ENCODE peak calls at places on chromosomes 7 and 10, in nine cellular contexts. H is endothelial cell of umbilical vein, J is hepatocyte, F is BE2C, M is HL-60, W is RWPE1, X is heart right ventricle, T is activated B cell treated with CpG ODN at 0.5 μM for 24 hours, R is endodermal cell. V is an unnamed sample.

GRCh38 chr10:35789996-35790395 is 147.9 kb upstream of the FZD8 start:
- DNase-seq in H (no peak), J (no peak), F (no peak), M (no peak), W (peak), X (no peak), T (no peak), R (no peak), V (no peak)

GRCh38 chr10:30115391-30116253 is 56.2 kb upstream of the JCAD start:
- DNase-seq in H (peak), J (no peak), F (no peak), M (no peak), W (no peak), X (no peak), T (no peak), R (no peak), V (no peak)

GRCh38 chr7:106282852-106283251 is 1.9 kb downstream of the NAMPT start:
- DNase-seq in H (no peak), J (no peak), F (no peak), M (no peak), W (no peak), X (no peak), T (no peak), R (no peak), V (no peak)

GRCh38 chr10:17675638-17676037 is 31.7 kb downstream of the STAM start:
- DNase-seq in H (no peak), J (no peak), F (no peak), M (no peak), W (peak), X (no peak), T (no peak), R (no peak), V (no peak)

GRCh38 chr7:5222861-5223411 is 32.9 kb downstream of the WIPI2 start:
- DNase-seq in H (no peak), J (peak), F (no peak), M (no peak), W (no peak), X (no peak), T (no peak), R (no peak), V (no peak)

GRCh38 chr10:84348860-84349259 is 20.5 kb downstream of the CCSER2 start:
- DNase-seq in H (peak), J (no peak), F (no peak), M (no peak), W (no peak), X (no peak), T (no peak), R (no peak), V (no peak)

GRCh38 chr7:40551685-40552576 is 417.1 kb downstream of the SUGCT start:
- DNase-seq in H (peak), J (peak), F (peak), M (peak), W (no peak), X (no peak), T (no peak), R (no peak), V (peak)

GRCh38 chr10:4941540-4942330 is 21.5 kb upstream of the AKR1C1 start:
- DNase-seq in H (peak), J (peak), F (no peak), M (no peak), W (no peak), X (no peak), T (no peak), R (no peak), V (no peak)

GRCh38 chr7:83850037-83850619 is 201.2 kb upstream of the SEMA3E start:
- DNase-seq in H (no peak), J (no peak), F (no peak), M (no peak), W (no peak), X (no peak), T (no peak), R (peak), V (no peak)

GRCh38 chr7:37342170-37342569 is 106.5 kb downstream of the ELMO1 start:
- DNase-seq in H (no peak), J (no peak), F (no peak), M (peak), W (no peak), X (no peak), T (no peak), R (no peak), V (no peak)

GRCh38 chr10:120744040-120744439 is 107.1 kb upstream of the WDR11 start:
- DNase-seq in H (no peak), J (no peak), F (no peak), M (no peak), W (no peak), X (no peak), T (no peak), R (no peak), V (no peak)

GRCh38 chr10:100518761-100519241 is 860 bp downstream of the SEC31B start:
- DNase-seq in H (peak), J (peak), F (peak), M (peak), W (peak), X (peak), T (no peak), R (peak), V (no peak)

GRCh38 chr7:141698247-141699015 is 3.5 kb downstream of the DENND11 start:
- DNase-seq in H (no peak), J (no peak), F (no peak), M (peak), W (no peak), X (no peak), T (no peak), R (no peak), V (no peak)

GRCh38 chr10:23100331-23101030 is 5.1 kb downstream of the MSRB2 start:
- DNase-seq in H (no peak), J (no peak), F (no peak), M (no peak), W (no peak), X (no peak), T (no peak), R (no peak), V (no peak)

GRCh38 chr7:33841658-33842057 is 63.7 kb upstream of the BMPER start:
- DNase-seq in H (peak), J (no peak), F (no peak), M (no peak), W (peak), X (no peak), T (no peak), R (no peak), V (no peak)

GRCh38 chr7:52100-52499 is 140.3 kb upstream of the FAM20C start:
- DNase-seq in H (no peak), J (no peak), F (no peak), M (no peak), W (no peak), X (no peak), T (no peak), R (peak), V (no peak)

GRCh38 chr10:21292763-21293517 is 232.5 kb downstream of the SKIDA1 start:
- DNase-seq in H (peak), J (peak), F (peak), M (no peak), W (peak), X (peak), T (no peak), R (peak), V (no peak)

GRCh38 chr10:8102708-8103401 is 48.4 kb downstream of the GATA3 start:
- DNase-seq in H (no peak), J (peak), F (no peak), M (no peak), W (no peak), X (no peak), T (no peak), R (peak), V (no peak)

GRCh38 chr7:82183633-82184032 is 259.9 kb downstream of the CACNA2D1 start:
- DNase-seq in H (no peak), J (no peak), F (no peak), M (peak), W (peak), X (no peak), T (no peak), R (no peak), V (no peak)

GRCh38 chr7:98998821-98999725 is 120.7 kb downstream of the TRRAP start:
- DNase-seq in H (no peak), J (no peak), F (no peak), M (no peak), W (no peak), X (no peak), T (no peak), R (peak), V (no peak)

GRCh38 chr10:60572511-60573194 is 183.0 kb upstream of the ANK3 start:
- DNase-seq in H (peak), J (peak), F (peak), M (no peak), W (peak), X (peak), T (no peak), R (peak), V (no peak)

GRCh38 chr10:121194696-121195523 is 343.7 kb downstream of the WDR11 start:
- DNase-seq in H (no peak), J (no peak), F (no peak), M (no peak), W (no peak), X (no peak), T (no peak), R (no peak), V (no peak)

GRCh38 chr10:3045471-3046209 is 21.7 kb upstream of the PFKP start:
- DNase-seq in H (peak), J (peak), F (no peak), M (no peak), W (peak), X (peak), T (no peak), R (peak), V (no peak)
- TF ChIP-seq CTCF in H (peak), J (no peak), F (no peak), M (no peak), W (no peak), X (no peak), T (no peak), R (peak), V (no peak)

DNA sequence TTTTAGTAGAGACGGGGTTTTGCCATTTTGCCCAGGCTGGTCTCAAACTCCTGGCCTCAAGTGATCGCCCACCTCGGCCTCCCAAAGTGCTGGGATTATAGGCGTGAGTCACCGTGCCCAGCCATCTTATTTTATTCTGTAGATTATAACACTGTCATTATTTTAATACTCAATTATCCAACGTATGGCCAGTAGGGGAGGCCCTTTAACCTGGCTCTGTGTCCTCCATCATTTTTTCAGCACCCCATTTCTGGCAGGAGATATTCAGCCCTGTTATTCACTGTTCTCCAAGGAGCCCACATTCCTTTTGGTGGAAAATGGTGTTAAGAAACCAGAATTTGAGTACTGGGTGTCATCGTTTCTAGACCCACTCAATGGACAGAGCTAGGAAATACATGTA is 31.5 kb downstream of the PDSS1 start:
- DNase-seq in H (no peak), J (no peak), F (no peak), M (no peak), W (no peak), X (no peak), T (no peak), R (no peak), V (no peak)
- TF ChIP-seq CTCF in H (no peak), J (no peak), F (no peak), M (no peak), W (no peak), X (no peak), T (no peak), R (peak), V (no peak)

GRCh38 chr10:67668448-67668847 is 27.5 kb downstream of the CTNNA3 start:
- DNase-seq in H (peak), J (no peak), F (no peak), M (no peak), W (no peak), X (no peak), T (no peak), R (no peak), V (no peak)

GRCh38 chr10:67663449-67664087 is 32.4 kb downstream of the CTNNA3 start:
- DNase-seq in H (no peak), J (no peak), F (no peak), M (no peak), W (no peak), X (no peak), T (no peak), R (peak), V (no peak)

GRCh38 chr10:67665491-67665890 is 30.5 kb downstream of the CTNNA3 start:
- DNase-seq in H (no peak), J (peak), F (peak), M (no peak), W (no peak), X (peak), T (no peak), R (peak), V (no peak)

GRCh38 chr10:67664936-67665335 is 31.1 kb downstream of the CTNNA3 start:
- DNase-seq in H (no peak), J (no peak), F (no peak), M (no peak), W (no peak), X (no peak), T (no peak), R (no peak), V (no peak)

DNA sequence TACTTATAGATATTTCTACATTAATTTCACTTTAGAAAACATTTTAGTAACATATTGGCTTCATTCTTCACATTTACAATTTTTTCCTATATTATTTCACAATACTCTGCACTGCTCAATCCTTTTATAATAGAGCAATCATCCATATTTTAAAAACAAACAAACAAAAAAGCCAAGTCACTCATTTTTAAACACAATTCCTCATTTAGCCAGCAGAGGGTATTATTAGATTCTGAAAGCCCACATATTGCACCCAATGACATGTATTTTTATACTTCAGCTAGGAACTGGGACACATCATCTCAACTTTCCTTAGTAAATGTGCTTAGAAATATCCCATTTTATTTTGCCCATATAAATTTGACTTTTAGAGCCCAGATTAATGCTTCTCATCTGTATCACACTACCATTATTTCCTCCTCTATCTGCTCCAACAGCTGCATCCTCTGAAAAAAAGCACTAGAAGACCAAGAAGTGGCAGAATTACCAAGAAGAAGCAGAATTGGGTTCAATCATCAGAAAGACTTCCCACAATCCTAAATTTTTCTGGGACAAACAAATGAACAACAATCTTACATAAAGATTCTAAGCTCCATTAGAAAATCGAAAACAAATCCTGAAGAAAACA is 29.5 kb downstream of the CTNNA3 start:
- DNase-seq in H (peak), J (peak), F (no peak), M (no peak), W (peak), X (no peak), T (no peak), R (no peak), V (no peak)
- TF ChIP-seq CTCF in H (peak), J (peak), F (peak), M (peak), W (peak), X (peak), T (no peak), R (peak), V (peak)

DNA sequence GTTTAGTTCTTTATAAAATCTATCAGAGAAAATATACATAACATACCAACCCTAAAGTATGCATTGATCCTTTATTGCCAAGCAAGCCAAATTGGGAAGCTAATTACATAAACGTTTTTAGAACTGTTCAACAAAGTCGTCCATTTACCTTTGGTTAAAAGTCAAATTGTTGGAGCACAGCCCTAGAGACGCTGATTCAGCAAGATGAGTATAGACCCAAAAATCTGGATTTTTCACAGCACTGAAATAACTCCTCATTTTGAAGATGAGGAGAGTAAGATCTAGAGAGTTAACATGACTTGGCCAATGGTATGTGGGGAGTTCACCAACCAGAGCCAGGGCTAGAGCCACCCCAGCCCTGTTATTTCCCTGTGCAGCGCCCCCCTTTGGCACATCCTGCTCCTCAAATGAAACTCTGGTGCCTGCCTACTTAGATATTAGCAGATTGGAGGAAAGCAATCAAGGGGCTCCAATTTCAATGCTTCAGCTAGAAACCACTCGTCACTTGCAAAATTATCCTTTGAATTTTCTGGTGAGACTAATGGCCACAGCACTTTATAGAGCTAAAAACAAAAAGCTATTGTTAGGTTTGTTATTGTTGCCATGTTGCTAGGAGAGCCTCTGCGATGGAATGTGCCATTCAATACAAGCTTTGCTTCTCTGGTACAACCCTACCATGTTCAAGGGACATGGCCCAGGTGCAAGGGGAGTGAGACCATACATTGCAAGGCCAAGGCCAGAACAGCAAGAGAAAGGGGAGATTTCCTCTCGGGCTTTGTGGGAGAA is 132.6 kb upstream of the ZEB1 start:
- DNase-seq in H (peak), J (no peak), F (no peak), M (no peak), W (no peak), X (no peak), T (no peak), R (peak), V (no peak)
- TF ChIP-seq CTCF in H (peak), J (no peak), F (peak), M (no peak), W (no peak), X (peak), T (no peak), R (peak), V (peak)

GRCh38 chr7:121604627-121605296 is 208.7 kb upstream of the FAM3C start:
- DNase-seq in H (no peak), J (no peak), F (no peak), M (no peak), W (peak), X (no peak), T (no peak), R (peak), V (no peak)

GRCh38 chr7:121608785-121609184 is 212.7 kb upstream of the FAM3C start:
- DNase-seq in H (no peak), J (no peak), F (no peak), M (no peak), W (no peak), X (no peak), T (no peak), R (no peak), V (no peak)

GRCh38 chr7:121603886-121604285 is 207.8 kb upstream of the FAM3C start:
- DNase-seq in H (no peak), J (no peak), F (no peak), M (no peak), W (no peak), X (no peak), T (no peak), R (no peak), V (no peak)

GRCh38 chr7:121609208-121609607 is 213.1 kb upstream of the FAM3C start:
- DNase-seq in H (no peak), J (no peak), F (no peak), M (no peak), W (no peak), X (no peak), T (no peak), R (no peak), V (no peak)

DNA sequence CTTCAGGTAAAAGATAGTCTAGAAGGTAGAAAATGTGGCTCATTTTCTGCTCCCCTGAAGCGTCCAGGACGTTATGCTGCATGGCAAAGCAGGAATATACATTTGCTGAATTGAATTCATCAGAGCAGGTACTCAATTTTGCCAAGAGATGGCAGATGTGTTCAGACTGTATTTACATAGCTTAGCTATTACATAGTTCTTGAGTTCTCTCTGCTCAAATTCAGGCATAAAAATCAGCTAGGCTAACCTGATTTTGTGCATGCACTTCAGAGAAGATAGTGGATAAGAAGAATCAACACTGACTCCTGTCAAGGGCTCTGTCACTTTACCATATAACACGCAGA is 209.2 kb upstream of the FAM3C start:
- DNase-seq in H (no peak), J (peak), F (no peak), M (no peak), W (peak), X (no peak), T (no peak), R (no peak), V (no peak)
- TF ChIP-seq CTCF in H (no peak), J (peak), F (no peak), M (no peak), W (peak), X (peak), T (no peak), R (peak), V (no peak)

V was measured in CD14-positive monocyte.